ENCODE peak calls at places on chromosomes 3 and 15, in nine cellular contexts. G, M, H, E, N, V, J, C and S are unnamed samples.

GRCh38 chr3:30779686-30780287 is 114.7 kb downstream of the GADL1 start:
- DNase-seq in V (peak; percentile 10), M (no peak), C (no peak), E (no peak), N (no peak), H (no peak), G (no peak), J (no peak), S (no peak)

GRCh38 chr3:16357191-16357590 is 92.2 kb downstream of the OXNAD1 start:
- DNase-seq in V (no peak), C (no peak), G (no peak), N (no peak), E (no peak), H (no peak), M (no peak), J (no peak), S (no peak)

GRCh38 chr3:13710251-13710650 is 161.3 kb downstream of the FBLN2 start:
- DNase-seq in J (peak; percentile 5), C (no peak), N (no peak), E (no peak), G (no peak), M (peak; percentile 5), V (no peak), H (no peak), S (peak; percentile 2)

GRCh38 chr3:182937293-182938051 is 42.9 kb downstream of the DCUN1D1 start:
- DNase-seq in M (no peak), H (no peak), E (no peak), C (no peak), N (no peak), J (no peak), G (no peak), V (peak; percentile 85), S (no peak)

GRCh38 chr3:142930510-142930909 is 33.0 kb downstream of the PAQR9 start:
- DNase-seq in E (no peak), G (no peak), M (no peak), V (peak; percentile 50), H (no peak), J (no peak), C (no peak), N (no peak), S (no peak)

GRCh38 chr3:48232232-48232631 is 8.7 kb upstream of the ZNF589 start:
- DNase-seq in G (no peak), C (no peak), M (no peak), E (no peak), J (no peak), H (no peak), N (no peak), V (no peak), S (no peak)

GRCh38 chr3:15754047-15754446 is 43.7 kb downstream of the ANKRD28 start:
- DNase-seq in E (no peak), C (no peak), J (no peak), G (no peak), H (no peak), V (no peak), M (no peak), N (no peak), S (no peak)

GRCh38 chr15:74725241-74725774 is at the start of gene CYP1A1:
- DNase-seq in E (no peak), H (peak; percentile 14), M (no peak), G (no peak), J (no peak), C (no peak), N (peak; percentile 52), V (no peak), S (no peak)

GRCh38 chr3:31615071-31615875 is 82.5 kb downstream of the STT3B start:
- DNase-seq in M (no peak), J (no peak), E (no peak), G (no peak), V (peak; percentile 6), N (no peak), H (no peak), C (no peak), S (no peak)

GRCh38 chr3:180744226-180744625 is 64.9 kb upstream of the CCDC39 start:
- DNase-seq in V (no peak), C (no peak), G (no peak), J (no peak), M (no peak), H (no peak), N (no peak), E (peak; percentile 4), S (no peak)

GRCh38 chr3:114437897-114438296 is 144.1 kb downstream of the TIGIT start:
- DNase-seq in M (no peak), N (no peak), C (no peak), V (no peak), E (no peak), J (no peak), H (no peak), G (no peak), S (no peak)

GRCh38 chr3:15108082-15108545 is 9.2 kb upstream of the RBSN start:
- DNase-seq in J (peak; percentile 25), C (peak; percentile 50), H (peak; percentile 75), M (peak; percentile 84), V (peak; percentile 91), G (peak; percentile 42), N (peak; percentile 76), E (peak; percentile 89), S (peak; percentile 77)

GRCh38 chr3:111538687-111539086 is 3.3 kb upstream of the CD96 start:
- DNase-seq in E (no peak), V (no peak), J (no peak), G (no peak), N (no peak), H (no peak), M (no peak), C (no peak), S (no peak)

GRCh38 chr3:21942328-21942727 is 191.3 kb upstream of the ZNF385D start:
- DNase-seq in J (no peak), V (no peak), C (no peak), H (no peak), G (no peak), E (no peak), M (no peak), N (no peak), S (no peak)

GRCh38 chr3:81958967-81959625 is 197.7 kb upstream of the GBE1 start:
- DNase-seq in H (no peak), J (no peak), M (no peak), C (no peak), G (no peak), N (no peak), E (no peak), V (no peak), S (no peak)

GRCh38 chr3:36906504-36907149 is 38.2 kb downstream of the TRANK1 start:
- DNase-seq in N (no peak), E (no peak), H (no peak), V (peak; percentile 13), M (no peak), C (no peak), J (no peak), G (no peak), S (no peak)

GRCh38 chr3:179760944-179761343 is 108.1 kb downstream of the USP13 start:
- DNase-seq in M (no peak), H (no peak), G (no peak), J (no peak), N (no peak), C (no peak), V (no peak), E (no peak), S (no peak)

GRCh38 chr3:9746330-9746729 is 3.4 kb upstream of the OGG1 start:
- DNase-seq in G (no peak), J (no peak), M (no peak), N (no peak), V (no peak), H (no peak), E (peak; percentile 56), C (no peak), S (no peak)

GRCh38 chr15:39788800-39789565 is 6.3 kb upstream of the FSIP1 start:
- DNase-seq in N (no peak), H (no peak), V (peak; percentile 33), C (no peak), J (no peak), M (no peak), G (no peak), E (no peak), S (no peak)

GRCh38 chr3:66478923-66479322 is 21.9 kb downstream of the LRIG1 start:
- DNase-seq in H (no peak), V (no peak), N (no peak), M (no peak), E (no peak), C (no peak), J (no peak), G (no peak), S (no peak)

GRCh38 chr3:48694610-48695051 is 8.9 kb upstream of the NCKIPSD start:
- DNase-seq in J (peak; percentile 76), C (no peak), G (no peak), H (no peak), N (peak; percentile 84), M (no peak), E (peak; percentile 90), V (no peak), S (peak; percentile 91)

GRCh38 chr3:179260949-179261765 is 10.2 kb upstream of the KCNMB3 start:
- DNase-seq in E (peak; percentile 67), J (no peak), N (peak; percentile 88), H (peak; percentile 61), V (peak; percentile 89), G (peak; percentile 55), C (peak; percentile 31), M (peak; percentile 84), S (peak; percentile 78)

GRCh38 chr3:131402391-131403039 is 20.9 kb downstream of the NUDT16 start:
- DNase-seq in H (no peak), J (no peak), G (no peak), N (no peak), C (no peak), V (no peak), E (peak; percentile 56), M (no peak), S (no peak)

GRCh38 chr15:89090791-89091666 is 2.8 kb downstream of the ABHD2 start:
- DNase-seq in V (peak; percentile 71), M (no peak), C (peak; percentile 15), G (no peak), H (peak; percentile 11), E (peak; percentile 87), J (peak; percentile 51), N (peak; percentile 84), S (peak; percentile 55)

GRCh38 chr3:88203537-88204143 is 53.9 kb downstream of the C3orf38 start:
- DNase-seq in V (peak; percentile 77), N (peak; percentile 63), H (peak; percentile 15), G (no peak), J (peak; percentile 39), M (peak; percentile 67), C (peak; percentile 22), E (peak; percentile 90), S (peak; percentile 70)

GRCh38 chr3:74844428-74844827 is 230.0 kb upstream of the CNTN3 start:
- DNase-seq in C (no peak), N (no peak), M (no peak), G (no peak), V (no peak), E (no peak), J (no peak), H (no peak), S (no peak)

GRCh38 chr3:29889230-29889629 is 608.4 kb downstream of the RBMS3 start:
- DNase-seq in M (no peak), J (no peak), N (no peak), C (no peak), E (no peak), H (no peak), G (no peak), V (no peak), S (no peak)

GRCh38 chr3:63478962-63479660 is 173.4 kb upstream of the SNTN start:
- DNase-seq in G (no peak), C (no peak), E (no peak), H (no peak), J (no peak), N (no peak), V (no peak), M (no peak), S (peak; percentile 19)

GRCh38 chr15:57321973-57322601 is 54.2 kb upstream of the CGNL1 start:
- DNase-seq in G (no peak), M (no peak), N (no peak), C (no peak), H (no peak), J (no peak), V (no peak), E (no peak), S (no peak)